ENCODE peak calls at places on chromosomes 7 and 10, in four cellular contexts. One of them, this sample, is unnamed.

GRCh38 chr10:25933653-25934608 is at the start of gene MYO3A:
- DNase-seq in HepG2: no peak
- DNase-seq in K562: no peak
- DNase-seq in HCT116: no peak
- DNase-seq in this sample: peak; percentile 31

GRCh38 chr10:55410415-55410885 is 609.4 kb upstream of the PCDH15 start:
- DNase-seq in HepG2: no peak
- DNase-seq in K562: no peak
- DNase-seq in HCT116: no peak
- DNase-seq in this sample: peak; percentile 51

GRCh38 chr10:94223702-94224370 is 138.9 kb downstream of the NOC3L start:
- DNase-seq in HepG2: no peak
- DNase-seq in K562: no peak
- DNase-seq in HCT116: no peak
- DNase-seq in this sample: peak; percentile 60

GRCh38 chr7:90192876-90193765 is 18.4 kb upstream of the STEAP2 start:
- DNase-seq in HepG2: no peak
- DNase-seq in K562: no peak
- DNase-seq in HCT116: no peak
- DNase-seq in this sample: no peak

GRCh38 chr7:108570146-108570755 is 577 bp downstream of the DNAJB9 start:
- DNase-seq in HCT116: peak; percentile 15
- DNase-seq in K562: peak; percentile 43
- DNase-seq in HepG2: peak; percentile 44
- DNase-seq in this sample: peak; percentile 64

GRCh38 chr7:29239638-29240037 is 45.1 kb downstream of the CHN2 start:
- DNase-seq in HepG2: no peak
- DNase-seq in HCT116: no peak
- DNase-seq in K562: peak; percentile 49
- DNase-seq in this sample: no peak

GRCh38 chr10:19860107-19860506 is 43.9 kb downstream of the PLXDC2 start:
- DNase-seq in K562: no peak
- DNase-seq in HepG2: no peak
- DNase-seq in HCT116: no peak
- DNase-seq in this sample: no peak

GRCh38 chr7:128406986-128407589 is 2.7 kb downstream of the IMPDH1 start:
- DNase-seq in K562: no peak
- DNase-seq in HCT116: no peak
- DNase-seq in HepG2: no peak
- DNase-seq in this sample: peak; percentile 39

GRCh38 chr7:7114575-7115291 is 67.6 kb upstream of the C1GALT1 start:
- DNase-seq in HepG2: peak; percentile 97
- DNase-seq in HCT116: no peak
- DNase-seq in K562: no peak
- DNase-seq in this sample: no peak

GRCh38 chr7:51772131-51772530 is 455.5 kb upstream of the COBL start:
- DNase-seq in HCT116: no peak
- DNase-seq in K562: no peak
- DNase-seq in HepG2: no peak
- DNase-seq in this sample: no peak

GRCh38 chr7:98870071-98870651 is 347 bp upstream of the TMEM130 start:
- DNase-seq in K562: peak; percentile 82
- DNase-seq in HepG2: no peak
- DNase-seq in HCT116: no peak
- DNase-seq in this sample: peak; percentile 86

GRCh38 chr7:27171636-27172387 is 2.3 kb downstream of the HOXA10 start:
- DNase-seq in HCT116: no peak
- DNase-seq in HepG2: no peak
- DNase-seq in K562: no peak
- DNase-seq in this sample: no peak

GRCh38 chr10:10854715-10855114 is 163.0 kb upstream of the CELF2 start:
- DNase-seq in K562: no peak
- DNase-seq in HepG2: no peak
- DNase-seq in HCT116: no peak
- DNase-seq in this sample: no peak

GRCh38 chr7:27182861-27183681 is 2.0 kb downstream of the HOXA11 start:
- DNase-seq in K562: no peak
- DNase-seq in HCT116: no peak
- DNase-seq in HepG2: no peak
- DNase-seq in this sample: peak; percentile 55

GRCh38 chr10:28873540-28873939 is 196.2 kb downstream of the BAMBI start:
- DNase-seq in HepG2: peak; percentile 15
- DNase-seq in HCT116: no peak
- DNase-seq in K562: no peak
- DNase-seq in this sample: no peak

GRCh38 chr10:103226011-103226410 is 19.7 kb upstream of the RPEL1 start:
- DNase-seq in K562: no peak
- DNase-seq in HCT116: no peak
- DNase-seq in HepG2: no peak
- DNase-seq in this sample: no peak

GRCh38 chr7:66265566-66265965 is 60.4 kb downstream of the TPST1 start:
- DNase-seq in K562: peak; percentile 32
- DNase-seq in HCT116: no peak
- DNase-seq in HepG2: no peak
- DNase-seq in this sample: peak; percentile 39

GRCh38 chr7:80089341-80089740 is 45.3 kb upstream of the GNAI1 start:
- DNase-seq in K562: no peak
- DNase-seq in HCT116: no peak
- DNase-seq in HepG2: no peak
- DNase-seq in this sample: no peak

GRCh38 chr7:3721422-3721821 is 420.4 kb downstream of the SDK1 start:
- DNase-seq in HCT116: no peak
- DNase-seq in HepG2: no peak
- DNase-seq in K562: no peak
- DNase-seq in this sample: no peak

GRCh38 chr7:118264836-118265235 is 40.3 kb downstream of the ANKRD7 start:
- DNase-seq in HepG2: no peak
- DNase-seq in HCT116: no peak
- DNase-seq in K562: no peak
- DNase-seq in this sample: no peak

GRCh38 chr10:77351386-77351785 is 286.2 kb downstream of the KCNMA1 start:
- DNase-seq in HCT116: no peak
- DNase-seq in HepG2: no peak
- DNase-seq in K562: no peak
- DNase-seq in this sample: no peak

DNA sequence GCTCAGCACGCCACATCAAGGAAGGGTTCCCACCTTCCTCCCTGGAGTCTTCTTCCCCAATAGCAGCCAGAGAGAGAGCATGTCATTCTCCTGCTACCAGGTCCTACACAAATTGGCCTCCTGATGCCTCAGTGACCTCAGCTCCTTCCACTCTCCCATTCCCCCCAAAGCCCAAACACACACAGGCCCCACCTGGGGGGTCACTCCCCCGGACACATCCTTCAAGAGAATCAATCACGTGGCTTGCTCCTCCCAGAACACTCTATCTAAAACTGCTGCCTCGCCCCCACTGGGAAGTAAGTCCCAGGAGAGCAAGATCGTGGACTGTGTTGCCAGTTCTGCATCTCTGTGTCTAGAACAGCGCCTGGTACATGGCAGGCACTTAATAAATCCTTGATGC is 2.5 kb upstream of the HSPA12A start:
- DNase-seq in K562: no peak
- DNase-seq in HepG2: no peak
- DNase-seq in HCT116: no peak
- DNase-seq in this sample: no peak
- TF ChIP-seq ELF1 in K562: no peak
- TF ChIP-seq ELF1 in HepG2: no peak
- TF ChIP-seq ELF1 in HCT116: no peak
- TF ChIP-seq ELF1 in this sample: no peak

DNA sequence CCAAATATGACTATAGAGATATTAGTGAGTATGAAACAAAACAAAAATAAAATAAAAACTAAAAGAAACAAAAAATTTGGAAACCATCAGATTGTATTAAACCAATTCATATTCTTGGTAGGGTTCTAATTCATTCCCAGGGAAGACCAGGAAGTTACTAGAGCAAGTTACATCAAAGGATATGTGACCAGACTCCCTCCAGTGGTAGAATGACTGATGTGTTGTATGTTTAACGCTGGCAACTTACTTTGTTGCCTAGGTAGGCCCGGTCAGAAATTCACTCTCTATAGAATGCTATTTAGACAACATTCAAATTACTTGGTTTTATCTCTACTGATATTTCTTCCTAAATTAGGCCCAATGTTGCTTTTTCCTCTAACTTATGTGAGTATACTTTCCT is 5.2 kb downstream of the PHYHIPL start:
- DNase-seq in HCT116: peak; percentile 50
- DNase-seq in HepG2: peak; percentile 88
- DNase-seq in K562: peak; percentile 14
- DNase-seq in this sample: peak; percentile 70
- TF ChIP-seq YY1 in HCT116: no peak
- TF ChIP-seq YY1 in HepG2: no peak
- TF ChIP-seq YY1 in K562: no peak
- TF ChIP-seq YY1 in this sample: no peak

GRCh38 chr10:5595095-5595494 is 70.3 kb downstream of the CALML3 start:
- DNase-seq in HCT116: no peak
- DNase-seq in K562: no peak
- DNase-seq in HepG2: no peak
- DNase-seq in this sample: no peak

GRCh38 chr10:5592070-5592469 is 67.3 kb downstream of the CALML3 start:
- DNase-seq in HCT116: no peak
- DNase-seq in HepG2: no peak
- DNase-seq in K562: no peak
- DNase-seq in this sample: no peak

GRCh38 chr10:5595591-5596590 is 70.5 kb downstream of the ASB13 start:
- DNase-seq in HepG2: no peak
- DNase-seq in K562: no peak
- DNase-seq in HCT116: peak; percentile 21
- DNase-seq in this sample: no peak

GRCh38 chr10:5596611-5597341 is 69.6 kb downstream of the ASB13 start:
- DNase-seq in K562: no peak
- DNase-seq in HCT116: no peak
- DNase-seq in HepG2: no peak
- DNase-seq in this sample: no peak

GRCh38 chr10:5594271-5595036 is 69.7 kb downstream of the CALML3 start:
- DNase-seq in HepG2: no peak
- DNase-seq in K562: no peak
- DNase-seq in HCT116: no peak
- DNase-seq in this sample: peak; percentile 84
- TF ChIP-seq ELF1 in HepG2: no peak
- TF ChIP-seq ELF1 in K562: no peak
- TF ChIP-seq ELF1 in HCT116: no peak
- TF ChIP-seq ELF1 in this sample: no peak

GRCh38 chr7:150411606-150412005 is 32.5 kb downstream of the ZNF775 start:
- DNase-seq in HCT116: no peak
- DNase-seq in K562: no peak
- DNase-seq in HepG2: no peak
- DNase-seq in this sample: no peak
- TF ChIP-seq YY1 in HCT116: no peak
- TF ChIP-seq YY1 in K562: no peak
- TF ChIP-seq YY1 in HepG2: no peak
- TF ChIP-seq YY1 in this sample: no peak

DNA sequence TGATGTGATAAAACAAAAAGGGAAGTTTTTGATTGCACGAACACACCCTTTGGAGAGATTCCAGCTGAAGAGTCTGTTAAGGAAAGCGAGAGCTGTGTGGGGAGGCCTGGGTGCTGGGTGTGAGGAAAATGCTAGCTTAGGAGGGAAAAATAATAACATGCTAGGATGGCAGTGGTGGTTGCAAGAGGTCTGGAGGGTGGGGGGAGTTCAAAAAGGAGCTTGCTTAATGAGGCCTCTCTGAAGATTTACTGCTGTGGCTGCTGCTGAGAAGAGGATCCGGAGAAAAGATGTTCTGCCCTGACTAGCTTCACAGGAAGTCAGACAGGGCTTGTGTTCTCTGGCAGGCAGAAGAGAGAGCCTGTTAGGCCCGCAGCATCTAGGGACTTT is 101.7 kb downstream of the SAMD9 start:
- DNase-seq in K562: no peak
- DNase-seq in HepG2: no peak
- DNase-seq in HCT116: no peak
- DNase-seq in this sample: no peak
- TF ChIP-seq ELF1 in K562: no peak
- TF ChIP-seq ELF1 in HepG2: no peak
- TF ChIP-seq ELF1 in HCT116: no peak
- TF ChIP-seq ELF1 in this sample: no peak

This sample was measured in SK-N-SH.